ENCODE peak calls at places on chromosomes 3 and 15, in eight cellular contexts. One of them, this sample, is unnamed.
A peak's percentile ranks its signal among the peaks of the same experiment; 100 is the strongest.

GRCh38 chr15:93066103-93066725 is 22.8 kb downstream of the RGMA start:
- DNase-seq in colonic mucosa: no peak
- DNase-seq in heart left ventricle: peak; percentile 43
- DNase-seq in HCT116: no peak
- DNase-seq in psoas muscle: peak; percentile 79
- DNase-seq in bronchial epithelial cell: no peak
- DNase-seq in CD4-positive, alpha-beta T cell: no peak
- DNase-seq in esophagus squamous epithelium: no peak
- DNase-seq in this sample: no peak

GRCh38 chr3:95626107-95626506 is 1188.3 kb upstream of the EPHA6 start:
- DNase-seq in heart left ventricle: no peak
- DNase-seq in esophagus squamous epithelium: no peak
- DNase-seq in HCT116: no peak
- DNase-seq in colonic mucosa: no peak
- DNase-seq in bronchial epithelial cell: no peak
- DNase-seq in CD4-positive, alpha-beta T cell: no peak
- DNase-seq in psoas muscle: no peak
- DNase-seq in this sample: no peak

GRCh38 chr3:99783009-99783573 is 34.6 kb upstream of the CMSS1 start:
- DNase-seq in psoas muscle: no peak
- DNase-seq in CD4-positive, alpha-beta T cell: no peak
- DNase-seq in esophagus squamous epithelium: no peak
- DNase-seq in bronchial epithelial cell: peak; percentile 7
- DNase-seq in heart left ventricle: no peak
- DNase-seq in HCT116: no peak
- DNase-seq in colonic mucosa: no peak
- DNase-seq in this sample: peak; percentile 52

GRCh38 chr3:188067932-188068331 is 86.0 kb upstream of the LPP start:
- DNase-seq in esophagus squamous epithelium: no peak
- DNase-seq in heart left ventricle: no peak
- DNase-seq in colonic mucosa: no peak
- DNase-seq in psoas muscle: no peak
- DNase-seq in CD4-positive, alpha-beta T cell: no peak
- DNase-seq in HCT116: no peak
- DNase-seq in bronchial epithelial cell: peak; percentile 77
- DNase-seq in this sample: no peak

GRCh38 chr15:98812711-98813441 is 164.5 kb downstream of the IGF1R start:
- DNase-seq in heart left ventricle: no peak
- DNase-seq in bronchial epithelial cell: no peak
- DNase-seq in HCT116: no peak
- DNase-seq in psoas muscle: no peak
- DNase-seq in CD4-positive, alpha-beta T cell: no peak
- DNase-seq in colonic mucosa: no peak
- DNase-seq in esophagus squamous epithelium: no peak
- DNase-seq in this sample: no peak

GRCh38 chr15:89139613-89140499 is 51.6 kb downstream of the ABHD2 start:
- DNase-seq in CD4-positive, alpha-beta T cell: no peak
- DNase-seq in psoas muscle: peak; percentile 70
- DNase-seq in bronchial epithelial cell: no peak
- DNase-seq in HCT116: no peak
- DNase-seq in esophagus squamous epithelium: no peak
- DNase-seq in heart left ventricle: peak; percentile 61
- DNase-seq in colonic mucosa: no peak
- DNase-seq in this sample: no peak

GRCh38 chr3:122389892-122390291 is 5.9 kb downstream of the FAM162A start:
- DNase-seq in bronchial epithelial cell: no peak
- DNase-seq in heart left ventricle: no peak
- DNase-seq in HCT116: no peak
- DNase-seq in psoas muscle: no peak
- DNase-seq in esophagus squamous epithelium: no peak
- DNase-seq in CD4-positive, alpha-beta T cell: no peak
- DNase-seq in colonic mucosa: no peak
- DNase-seq in this sample: no peak

GRCh38 chr3:106457278-106458210 is 588.7 kb upstream of the CBLB start:
- DNase-seq in psoas muscle: peak; percentile 78
- DNase-seq in colonic mucosa: no peak
- DNase-seq in bronchial epithelial cell: peak; percentile 86
- DNase-seq in esophagus squamous epithelium: no peak
- DNase-seq in heart left ventricle: no peak
- DNase-seq in CD4-positive, alpha-beta T cell: no peak
- DNase-seq in HCT116: no peak
- DNase-seq in this sample: peak; percentile 6

GRCh38 chr15:39934415-39935044 is 615 bp downstream of the EIF2AK4 start:
- DNase-seq in HCT116: no peak
- DNase-seq in heart left ventricle: no peak
- DNase-seq in esophagus squamous epithelium: no peak
- DNase-seq in psoas muscle: no peak
- DNase-seq in bronchial epithelial cell: peak; percentile 22
- DNase-seq in CD4-positive, alpha-beta T cell: peak; percentile 2
- DNase-seq in colonic mucosa: peak; percentile 27
- DNase-seq in this sample: no peak

GRCh38 chr3:141050576-141050912 is 603 bp upstream of the SPSB4 start:
- DNase-seq in CD4-positive, alpha-beta T cell: no peak
- DNase-seq in heart left ventricle: no peak
- DNase-seq in psoas muscle: no peak
- DNase-seq in esophagus squamous epithelium: no peak
- DNase-seq in HCT116: no peak
- DNase-seq in colonic mucosa: no peak
- DNase-seq in bronchial epithelial cell: no peak
- DNase-seq in this sample: no peak

GRCh38 chr15:56148099-56148498 is 95.6 kb downstream of the RFX7 start:
- DNase-seq in psoas muscle: no peak
- DNase-seq in colonic mucosa: no peak
- DNase-seq in HCT116: no peak
- DNase-seq in bronchial epithelial cell: no peak
- DNase-seq in heart left ventricle: no peak
- DNase-seq in CD4-positive, alpha-beta T cell: no peak
- DNase-seq in esophagus squamous epithelium: no peak
- DNase-seq in this sample: no peak

GRCh38 chr3:117016359-117016758 is 306.8 kb downstream of the TUSC7 start:
- DNase-seq in heart left ventricle: no peak
- DNase-seq in CD4-positive, alpha-beta T cell: no peak
- DNase-seq in psoas muscle: no peak
- DNase-seq in bronchial epithelial cell: no peak
- DNase-seq in esophagus squamous epithelium: no peak
- DNase-seq in HCT116: no peak
- DNase-seq in colonic mucosa: no peak
- DNase-seq in this sample: no peak

GRCh38 chr3:42079701-42080323 is 11.3 kb upstream of the TRAK1 start:
- DNase-seq in CD4-positive, alpha-beta T cell: no peak
- DNase-seq in HCT116: no peak
- DNase-seq in heart left ventricle: no peak
- DNase-seq in esophagus squamous epithelium: no peak
- DNase-seq in colonic mucosa: peak; percentile 47
- DNase-seq in bronchial epithelial cell: peak; percentile 95
- DNase-seq in psoas muscle: no peak
- DNase-seq in this sample: no peak

GRCh38 chr15:70488002-70488605 is 275.3 kb downstream of the UACA start:
- DNase-seq in HCT116: no peak
- DNase-seq in heart left ventricle: peak; percentile 82
- DNase-seq in CD4-positive, alpha-beta T cell: peak; percentile 67
- DNase-seq in colonic mucosa: peak; percentile 75
- DNase-seq in esophagus squamous epithelium: no peak
- DNase-seq in psoas muscle: peak; percentile 82
- DNase-seq in bronchial epithelial cell: peak; percentile 56
- DNase-seq in this sample: peak; percentile 68

GRCh38 chr15:39874890-39875549 is 45.0 kb downstream of the GPR176 start:
- DNase-seq in CD4-positive, alpha-beta T cell: no peak
- DNase-seq in HCT116: peak; percentile 24
- DNase-seq in esophagus squamous epithelium: no peak
- DNase-seq in heart left ventricle: no peak
- DNase-seq in bronchial epithelial cell: peak; percentile 49
- DNase-seq in psoas muscle: no peak
- DNase-seq in colonic mucosa: peak; percentile 43
- DNase-seq in this sample: no peak

GRCh38 chr15:61459785-61460707 is 230.9 kb upstream of the RORA start:
- DNase-seq in psoas muscle: no peak
- DNase-seq in heart left ventricle: no peak
- DNase-seq in bronchial epithelial cell: peak; percentile 35
- DNase-seq in colonic mucosa: no peak
- DNase-seq in esophagus squamous epithelium: no peak
- DNase-seq in HCT116: no peak
- DNase-seq in CD4-positive, alpha-beta T cell: no peak
- DNase-seq in this sample: peak; percentile 10

GRCh38 chr3:23629181-23629893 is 176.4 kb upstream of the UBE2E1 start:
- DNase-seq in esophagus squamous epithelium: no peak
- DNase-seq in heart left ventricle: no peak
- DNase-seq in HCT116: no peak
- DNase-seq in CD4-positive, alpha-beta T cell: no peak
- DNase-seq in bronchial epithelial cell: peak; percentile 68
- DNase-seq in colonic mucosa: peak; percentile 49
- DNase-seq in psoas muscle: no peak
- DNase-seq in this sample: no peak

GRCh38 chr3:41508063-41508696 is 308.9 kb downstream of the CTNNB1 start:
- DNase-seq in CD4-positive, alpha-beta T cell: no peak
- DNase-seq in heart left ventricle: no peak
- DNase-seq in esophagus squamous epithelium: no peak
- DNase-seq in colonic mucosa: no peak
- DNase-seq in HCT116: peak; percentile 23
- DNase-seq in bronchial epithelial cell: peak; percentile 95
- DNase-seq in psoas muscle: no peak
- DNase-seq in this sample: no peak

GRCh38 chr3:111252795-111253194 is 181.2 kb downstream of the NECTIN3 start:
- DNase-seq in CD4-positive, alpha-beta T cell: no peak
- DNase-seq in colonic mucosa: no peak
- DNase-seq in psoas muscle: no peak
- DNase-seq in heart left ventricle: no peak
- DNase-seq in esophagus squamous epithelium: no peak
- DNase-seq in HCT116: no peak
- DNase-seq in bronchial epithelial cell: peak; percentile 74
- DNase-seq in this sample: peak; percentile 6

DNA sequence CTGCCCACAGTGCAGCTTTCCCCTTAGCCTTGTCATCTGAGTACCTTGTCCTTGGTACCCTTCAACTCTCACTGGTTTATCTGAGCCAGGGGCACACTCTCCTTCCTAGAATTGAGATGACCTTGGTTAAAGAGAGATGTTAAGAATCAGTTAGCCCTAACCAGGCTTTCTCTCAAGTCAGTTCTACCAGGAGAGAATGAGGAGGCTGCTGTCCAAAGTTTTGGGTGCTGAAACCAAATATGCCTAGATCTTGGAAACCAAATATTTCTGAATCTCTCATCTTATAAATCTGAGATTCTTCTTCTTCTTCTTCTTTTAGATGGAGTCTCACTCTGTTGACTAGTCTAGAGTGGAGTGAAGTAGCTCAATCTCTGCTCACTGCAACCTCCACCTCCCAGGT is 12.0 kb upstream of the CTXND1 start:
- DNase-seq in esophagus squamous epithelium: no peak
- DNase-seq in heart left ventricle: no peak
- DNase-seq in bronchial epithelial cell: no peak
- DNase-seq in colonic mucosa: no peak
- DNase-seq in HCT116: no peak
- DNase-seq in psoas muscle: no peak
- DNase-seq in CD4-positive, alpha-beta T cell: no peak
- DNase-seq in this sample: no peak
- H3K27me3 ChIP-seq in esophagus squamous epithelium: no peaks in the 10 kb centered on the region
- H3K27me3 ChIP-seq in heart left ventricle: no peaks in the 10 kb centered on the region
- H3K27me3 ChIP-seq in bronchial epithelial cell: peaks cover under 1% of the 10 kb centered on the region
- H3K27me3 ChIP-seq in colonic mucosa: no peaks in the 10 kb centered on the region
- H3K27me3 ChIP-seq in HCT116: peaks cover 69% of the 10 kb centered on the region
- H3K27me3 ChIP-seq in psoas muscle: no peaks in the 10 kb centered on the region
- H3K27me3 ChIP-seq in CD4-positive, alpha-beta T cell: peaks cover 7% of the 10 kb centered on the region
- H3K27me3 ChIP-seq in this sample: peaks cover 7% of the 10 kb centered on the region

GRCh38 chr3:13827699-13828098 is 52.2 kb downstream of the WNT7A start:
- DNase-seq in heart left ventricle: no peak
- DNase-seq in HCT116: no peak
- DNase-seq in colonic mucosa: no peak
- DNase-seq in bronchial epithelial cell: no peak
- DNase-seq in psoas muscle: peak; percentile 40
- DNase-seq in esophagus squamous epithelium: no peak
- DNase-seq in CD4-positive, alpha-beta T cell: no peak
- DNase-seq in this sample: no peak

GRCh38 chr3:13829311-13829710 is 50.6 kb downstream of the WNT7A start:
- DNase-seq in bronchial epithelial cell: no peak
- DNase-seq in esophagus squamous epithelium: no peak
- DNase-seq in HCT116: no peak
- DNase-seq in colonic mucosa: no peak
- DNase-seq in psoas muscle: peak; percentile 21
- DNase-seq in heart left ventricle: no peak
- DNase-seq in CD4-positive, alpha-beta T cell: no peak
- DNase-seq in this sample: no peak

GRCh38 chr3:13827256-13827655 is 52.6 kb downstream of the WNT7A start:
- DNase-seq in bronchial epithelial cell: no peak
- DNase-seq in CD4-positive, alpha-beta T cell: no peak
- DNase-seq in heart left ventricle: no peak
- DNase-seq in colonic mucosa: no peak
- DNase-seq in esophagus squamous epithelium: no peak
- DNase-seq in psoas muscle: peak; percentile 13
- DNase-seq in HCT116: no peak
- DNase-seq in this sample: no peak

GRCh38 chr3:13826672-13827071 is 53.2 kb downstream of the WNT7A start:
- DNase-seq in CD4-positive, alpha-beta T cell: no peak
- DNase-seq in bronchial epithelial cell: no peak
- DNase-seq in psoas muscle: no peak
- DNase-seq in esophagus squamous epithelium: no peak
- DNase-seq in HCT116: no peak
- DNase-seq in heart left ventricle: no peak
- DNase-seq in colonic mucosa: no peak
- DNase-seq in this sample: no peak

DNA sequence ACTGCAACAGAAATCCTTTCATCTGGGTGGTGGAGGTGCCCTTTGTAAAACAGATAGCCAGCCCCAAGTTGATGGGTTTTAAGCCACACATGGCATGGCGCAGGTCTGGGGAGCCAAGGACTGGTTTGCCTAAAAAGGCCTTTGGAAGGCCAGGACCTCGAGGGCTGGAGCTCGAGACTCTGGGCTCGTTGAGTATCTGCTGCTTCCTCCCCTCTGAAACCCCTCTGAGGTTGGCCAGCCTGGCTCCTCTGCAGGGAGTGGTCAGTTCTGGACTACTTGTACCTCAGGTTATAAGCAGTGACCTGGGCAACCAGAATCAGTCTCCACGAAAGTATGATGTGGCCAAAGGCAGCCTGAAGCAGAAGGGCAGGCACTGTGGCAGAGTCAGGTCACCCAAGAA is 51.4 kb downstream of the WNT7A start:
- DNase-seq in CD4-positive, alpha-beta T cell: no peak
- DNase-seq in colonic mucosa: no peak
- DNase-seq in bronchial epithelial cell: no peak
- DNase-seq in esophagus squamous epithelium: no peak
- DNase-seq in HCT116: no peak
- DNase-seq in heart left ventricle: no peak
- DNase-seq in psoas muscle: peak; percentile 27
- DNase-seq in this sample: no peak
- H3K27me3 ChIP-seq in CD4-positive, alpha-beta T cell: no peaks in the 10 kb centered on the region
- H3K27me3 ChIP-seq in colonic mucosa: no peaks in the 10 kb centered on the region
- H3K27me3 ChIP-seq in bronchial epithelial cell: no peaks in the 10 kb centered on the region
- H3K27me3 ChIP-seq in esophagus squamous epithelium: no peaks in the 10 kb centered on the region
- H3K27me3 ChIP-seq in HCT116: no peaks in the 10 kb centered on the region
- H3K27me3 ChIP-seq in heart left ventricle: no peaks in the 10 kb centered on the region
- H3K27me3 ChIP-seq in psoas muscle: no peaks in the 10 kb centered on the region
- H3K27me3 ChIP-seq in this sample: no peaks in the 10 kb centered on the region

GRCh38 chr3:57160731-57161086 is 4.4 kb downstream of the IL17RD start:
- DNase-seq in heart left ventricle: no peak
- DNase-seq in HCT116: no peak
- DNase-seq in CD4-positive, alpha-beta T cell: no peak
- DNase-seq in colonic mucosa: no peak
- DNase-seq in psoas muscle: no peak
- DNase-seq in esophagus squamous epithelium: no peak
- DNase-seq in bronchial epithelial cell: no peak
- DNase-seq in this sample: no peak
- H3K27me3 ChIP-seq in heart left ventricle: no peaks in the 10 kb centered on the region
- H3K27me3 ChIP-seq in HCT116: no peaks in the 10 kb centered on the region
- H3K27me3 ChIP-seq in CD4-positive, alpha-beta T cell: peaks cover 40% of the 10 kb centered on the region
- H3K27me3 ChIP-seq in colonic mucosa: peaks cover 7% of the 10 kb centered on the region
- H3K27me3 ChIP-seq in psoas muscle: peaks cover 3% of the 10 kb centered on the region
- H3K27me3 ChIP-seq in esophagus squamous epithelium: no peaks in the 10 kb centered on the region
- H3K27me3 ChIP-seq in bronchial epithelial cell: peaks cover 5% of the 10 kb centered on the region
- H3K27me3 ChIP-seq in this sample: peaks cover 23% of the 10 kb centered on the region

GRCh38 chr15:77838061-77838460 is 205.3 kb upstream of the LINGO1 start:
- DNase-seq in HCT116: no peak
- DNase-seq in bronchial epithelial cell: no peak
- DNase-seq in esophagus squamous epithelium: no peak
- DNase-seq in colonic mucosa: no peak
- DNase-seq in psoas muscle: peak; percentile 30
- DNase-seq in CD4-positive, alpha-beta T cell: no peak
- DNase-seq in heart left ventricle: no peak
- DNase-seq in this sample: no peak
- H3K27me3 ChIP-seq in HCT116: peaks cover 41% of the 10 kb centered on the region
- H3K27me3 ChIP-seq in bronchial epithelial cell: peaks cover 8% of the 10 kb centered on the region
- H3K27me3 ChIP-seq in esophagus squamous epithelium: no peaks in the 10 kb centered on the region
- H3K27me3 ChIP-seq in colonic mucosa: no peaks in the 10 kb centered on the region
- H3K27me3 ChIP-seq in psoas muscle: no peaks in the 10 kb centered on the region
- H3K27me3 ChIP-seq in CD4-positive, alpha-beta T cell: peaks cover 18% of the 10 kb centered on the region
- H3K27me3 ChIP-seq in heart left ventricle: no peaks in the 10 kb centered on the region
- H3K27me3 ChIP-seq in this sample: peaks cover 50% of the 10 kb centered on the region